ENCODE peak calls at places on chromosome 11, in nine cellular contexts. A, S, O, F, J, C, E, V and R are unnamed samples.

GRCh38 chr11:117037952-117038350 is 60.3 kb downstream of the SIK3 start:
- DNase-seq in J (no peak), V (no peak), O (no peak), F (no peak), S (no peak), C (no peak), A (no peak), E (no peak), R (no peak)

GRCh38 chr11:119206512-119207299 is 567 bp downstream of the CBL start:
- DNase-seq in A (peak), O (peak), J (peak), E (no peak), V (peak), S (no peak), F (peak), C (peak), R (peak)

GRCh38 chr11:12185914-12186313 is 75.5 kb downstream of the MICAL2 start:
- DNase-seq in A (no peak), E (peak), F (no peak), S (peak), C (no peak), O (no peak), V (no peak), J (no peak), R (no peak)

GRCh38 chr11:134384406-134384805 is 27.6 kb downstream of the B3GAT1 start:
- DNase-seq in C (no peak), J (no peak), E (no peak), V (no peak), A (no peak), F (no peak), O (no peak), S (no peak), R (no peak)

GRCh38 chr11:116835042-116835772 is 2.2 kb downstream of the APOA1 start:
- DNase-seq in E (no peak), O (no peak), F (peak), S (no peak), C (no peak), V (no peak), A (no peak), J (no peak), R (no peak)

GRCh38 chr11:68353669-68354068 is 41.3 kb downstream of the LRP5 start:
- DNase-seq in S (no peak), A (no peak), J (no peak), F (no peak), C (no peak), O (no peak), E (no peak), V (no peak), R (no peak)

GRCh38 chr11:61297741-61298140 is 2.6 kb upstream of the VWCE start:
- DNase-seq in J (peak), V (peak), E (peak), C (peak), F (peak), S (peak), A (no peak), O (peak), R (peak)

GRCh38 chr11:64360403-64360980 is 1.5 kb downstream of the RPS6KA4 start:
- DNase-seq in E (no peak), F (no peak), A (no peak), J (no peak), C (no peak), V (no peak), O (no peak), S (no peak), R (no peak)

GRCh38 chr11:291281-292210 is 2.6 kb downstream of the PGGHG start:
- DNase-seq in A (no peak), E (no peak), F (peak), C (no peak), O (no peak), V (no peak), S (no peak), J (no peak), R (no peak)

GRCh38 chr11:135033545-135033944 is 621.5 kb upstream of the B3GAT1 start:
- DNase-seq in E (no peak), A (no peak), J (no peak), V (no peak), F (no peak), O (no peak), S (no peak), C (no peak), R (no peak)

GRCh38 chr11:47524200-47524874 is 28.6 kb downstream of the CELF1 start:
- DNase-seq in O (no peak), J (no peak), E (no peak), A (no peak), V (peak), C (peak), S (no peak), F (peak), R (no peak)

GRCh38 chr11:96143016-96143670 is 199.9 kb downstream of the MAML2 start:
- DNase-seq in O (no peak), C (no peak), E (peak), F (no peak), V (no peak), J (no peak), S (no peak), A (no peak), R (no peak)